ENCODE peak calls at places on chromosomes 12 and 14, in ten cellular contexts. One of them, this sample, is unnamed.
A peak's percentile ranks its signal among the peaks of the same experiment; 100 is the strongest.

GRCh38 chr12:48816148-48816854 is 2.0 kb upstream of the CACNB3 start:
- DNase-seq in H9: no peak
- DNase-seq in IMR-90: no peak
- DNase-seq in astrocyte: no peak
- DNase-seq in GM23248: peak; percentile 26
- DNase-seq in K562: no peak
- DNase-seq in HCT116: no peak
- DNase-seq in PC-3: peak; percentile 41
- DNase-seq in fibroblast of lung: no peak
- DNase-seq in SK-N-SH: no peak
- DNase-seq in this sample: no peak

GRCh38 chr12:75850751-75851462 is 180.7 kb downstream of the PHLDA1 start:
- DNase-seq in H9: no peak
- DNase-seq in IMR-90: peak; percentile 84
- DNase-seq in astrocyte: peak; percentile 65
- DNase-seq in GM23248: peak; percentile 73
- DNase-seq in K562: no peak
- DNase-seq in HCT116: no peak
- DNase-seq in PC-3: peak; percentile 90
- DNase-seq in fibroblast of lung: peak; percentile 76
- DNase-seq in SK-N-SH: no peak
- DNase-seq in this sample: no peak

GRCh38 chr12:71460318-71460717 is 20.7 kb downstream of the LGR5 start:
- DNase-seq in H9: no peak
- DNase-seq in IMR-90: no peak
- DNase-seq in astrocyte: no peak
- DNase-seq in GM23248: no peak
- DNase-seq in K562: no peak
- DNase-seq in HCT116: no peak
- DNase-seq in PC-3: no peak
- DNase-seq in fibroblast of lung: no peak
- DNase-seq in SK-N-SH: no peak
- DNase-seq in this sample: no peak

GRCh38 chr12:19485240-19485639 is 45.9 kb downstream of the AEBP2 start:
- DNase-seq in H9: no peak
- DNase-seq in IMR-90: no peak
- DNase-seq in astrocyte: no peak
- DNase-seq in GM23248: no peak
- DNase-seq in K562: no peak
- DNase-seq in HCT116: no peak
- DNase-seq in PC-3: no peak
- DNase-seq in fibroblast of lung: no peak
- DNase-seq in SK-N-SH: no peak
- DNase-seq in this sample: no peak

GRCh38 chr12:31234955-31235867 is 90.7 kb downstream of the SINHCAF start:
- DNase-seq in H9: peak; percentile 80
- DNase-seq in IMR-90: peak; percentile 31
- DNase-seq in astrocyte: peak; percentile 36
- DNase-seq in GM23248: peak; percentile 70
- DNase-seq in K562: peak; percentile 53
- DNase-seq in HCT116: peak; percentile 18
- DNase-seq in PC-3: peak; percentile 67
- DNase-seq in fibroblast of lung: peak; percentile 54
- DNase-seq in SK-N-SH: peak; percentile 68
- DNase-seq in this sample: peak; percentile 77

GRCh38 chr12:56190695-56191155 is 1.4 kb upstream of the SMARCC2 start:
- DNase-seq in H9: no peak
- DNase-seq in IMR-90: no peak
- DNase-seq in astrocyte: no peak
- DNase-seq in GM23248: peak; percentile 27
- DNase-seq in K562: no peak
- DNase-seq in HCT116: no peak
- DNase-seq in PC-3: no peak
- DNase-seq in fibroblast of lung: no peak
- DNase-seq in SK-N-SH: no peak
- DNase-seq in this sample: no peak

GRCh38 chr14:55884819-55885218 is 233.4 kb upstream of the PELI2 start:
- DNase-seq in H9: no peak
- DNase-seq in IMR-90: no peak
- DNase-seq in astrocyte: peak; percentile 52
- DNase-seq in GM23248: peak; percentile 18
- DNase-seq in K562: no peak
- DNase-seq in HCT116: no peak
- DNase-seq in PC-3: no peak
- DNase-seq in fibroblast of lung: peak; percentile 55
- DNase-seq in SK-N-SH: no peak
- DNase-seq in this sample: no peak

GRCh38 chr14:75877292-75877691 is 104.5 kb downstream of the TGFB3 start:
- DNase-seq in H9: no peak
- DNase-seq in IMR-90: peak; percentile 97
- DNase-seq in astrocyte: peak; percentile 99
- DNase-seq in GM23248: peak; percentile 94
- DNase-seq in K562: no peak
- DNase-seq in HCT116: no peak
- DNase-seq in PC-3: peak; percentile 82
- DNase-seq in fibroblast of lung: peak; percentile 98
- DNase-seq in SK-N-SH: no peak
- DNase-seq in this sample: no peak

GRCh38 chr14:93729993-93730392 is 58.3 kb downstream of the PRIMA1 start:
- DNase-seq in H9: no peak
- DNase-seq in IMR-90: no peak
- DNase-seq in astrocyte: no peak
- DNase-seq in GM23248: no peak
- DNase-seq in K562: no peak
- DNase-seq in HCT116: peak; percentile 67
- DNase-seq in PC-3: peak; percentile 43
- DNase-seq in fibroblast of lung: no peak
- DNase-seq in SK-N-SH: no peak
- DNase-seq in this sample: no peak

GRCh38 chr14:54050759-54051158 is 94.1 kb upstream of the BMP4 start:
- DNase-seq in H9: no peak
- DNase-seq in IMR-90: no peak
- DNase-seq in astrocyte: no peak
- DNase-seq in GM23248: no peak
- DNase-seq in K562: no peak
- DNase-seq in HCT116: no peak
- DNase-seq in PC-3: no peak
- DNase-seq in fibroblast of lung: no peak
- DNase-seq in SK-N-SH: no peak
- DNase-seq in this sample: no peak

GRCh38 chr12:69904761-69905160 is 79.7 kb downstream of the MYRFL start:
- DNase-seq in H9: no peak
- DNase-seq in IMR-90: peak; percentile 51
- DNase-seq in astrocyte: peak; percentile 91
- DNase-seq in GM23248: peak; percentile 67
- DNase-seq in K562: no peak
- DNase-seq in HCT116: no peak
- DNase-seq in PC-3: no peak
- DNase-seq in fibroblast of lung: peak; percentile 92
- DNase-seq in SK-N-SH: no peak
- DNase-seq in this sample: no peak

GRCh38 chr12:44476683-44477082 is 399.4 kb downstream of the NELL2 start:
- DNase-seq in H9: no peak
- DNase-seq in IMR-90: no peak
- DNase-seq in astrocyte: no peak
- DNase-seq in GM23248: no peak
- DNase-seq in K562: no peak
- DNase-seq in HCT116: no peak
- DNase-seq in PC-3: no peak
- DNase-seq in fibroblast of lung: no peak
- DNase-seq in SK-N-SH: no peak
- DNase-seq in this sample: no peak

GRCh38 chr12:12810507-12811143 is 2.5 kb upstream of the DDX47 start:
- DNase-seq in H9: no peak
- DNase-seq in IMR-90: no peak
- DNase-seq in astrocyte: no peak
- DNase-seq in GM23248: no peak
- DNase-seq in K562: no peak
- DNase-seq in HCT116: no peak
- DNase-seq in PC-3: peak; percentile 65
- DNase-seq in fibroblast of lung: no peak
- DNase-seq in SK-N-SH: no peak
- DNase-seq in this sample: no peak

GRCh38 chr14:99562848-99563748 is 40.9 kb downstream of the CCDC85C start:
- DNase-seq in H9: peak; percentile 96
- DNase-seq in IMR-90: peak; percentile 65
- DNase-seq in astrocyte: peak; percentile 81
- DNase-seq in GM23248: peak; percentile 53
- DNase-seq in K562: peak; percentile 55
- DNase-seq in HCT116: no peak
- DNase-seq in PC-3: peak; percentile 87
- DNase-seq in fibroblast of lung: peak; percentile 89
- DNase-seq in SK-N-SH: peak; percentile 84
- DNase-seq in this sample: no peak

DNA sequence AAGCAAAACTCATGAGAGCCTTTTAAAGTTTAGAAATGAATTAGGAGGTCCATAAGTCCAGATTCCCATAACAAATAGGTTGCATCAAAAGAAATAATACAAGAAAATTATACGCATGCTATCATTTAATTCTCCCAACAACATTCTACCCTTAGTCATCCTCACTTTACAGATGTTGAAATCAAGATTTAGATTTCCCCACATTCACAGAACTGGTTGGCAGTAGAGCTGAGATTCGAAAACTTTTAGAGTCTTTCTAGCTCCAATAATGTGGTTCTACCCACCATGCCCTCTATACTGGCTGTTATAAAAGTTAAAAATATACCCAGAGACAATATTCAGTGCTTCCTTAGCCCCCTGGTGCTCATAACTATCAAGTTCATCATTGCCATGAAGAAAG is 56.6 kb upstream of the METAP2 start:
- DNase-seq in H9: no peak
- DNase-seq in IMR-90: peak; percentile 22
- DNase-seq in astrocyte: no peak
- DNase-seq in GM23248: peak; percentile 62
- DNase-seq in K562: no peak
- DNase-seq in HCT116: no peak
- DNase-seq in PC-3: no peak
- DNase-seq in fibroblast of lung: no peak
- DNase-seq in SK-N-SH: no peak
- DNase-seq in this sample: no peak
- H3K9ac ChIP-seq in H9: no peak overlapping the region
- H3K9ac ChIP-seq in IMR-90: no peak overlapping the region
- H3K9ac ChIP-seq in astrocyte: no peak overlapping the region
- H3K9ac ChIP-seq in GM23248: no peak overlapping the region
- H3K9ac ChIP-seq in K562: no peak overlapping the region
- H3K9ac ChIP-seq in HCT116: no peak overlapping the region
- H3K9ac ChIP-seq in PC-3: no peak overlapping the region
- H3K9ac ChIP-seq in fibroblast of lung: no peak overlapping the region
- H3K9ac ChIP-seq in SK-N-SH: no peak overlapping the region
- H3K9ac ChIP-seq in this sample: no peak overlapping the region

GRCh38 chr14:65926504-65926903 is 514.0 kb downstream of the FUT8 start:
- DNase-seq in H9: peak; percentile 82
- DNase-seq in IMR-90: no peak
- DNase-seq in astrocyte: no peak
- DNase-seq in GM23248: no peak
- DNase-seq in K562: no peak
- DNase-seq in HCT116: no peak
- DNase-seq in PC-3: no peak
- DNase-seq in fibroblast of lung: no peak
- DNase-seq in SK-N-SH: no peak
- DNase-seq in this sample: peak; percentile 77
- H3K9ac ChIP-seq in H9: no peak overlapping the region
- H3K9ac ChIP-seq in IMR-90: no peak overlapping the region
- H3K9ac ChIP-seq in astrocyte: no peak overlapping the region
- H3K9ac ChIP-seq in GM23248: no peak overlapping the region
- H3K9ac ChIP-seq in K562: no peak overlapping the region
- H3K9ac ChIP-seq in HCT116: no peak overlapping the region
- H3K9ac ChIP-seq in PC-3: no peak overlapping the region
- H3K9ac ChIP-seq in fibroblast of lung: no peak overlapping the region
- H3K9ac ChIP-seq in SK-N-SH: no peak overlapping the region
- H3K9ac ChIP-seq in this sample: no peak overlapping the region

DNA sequence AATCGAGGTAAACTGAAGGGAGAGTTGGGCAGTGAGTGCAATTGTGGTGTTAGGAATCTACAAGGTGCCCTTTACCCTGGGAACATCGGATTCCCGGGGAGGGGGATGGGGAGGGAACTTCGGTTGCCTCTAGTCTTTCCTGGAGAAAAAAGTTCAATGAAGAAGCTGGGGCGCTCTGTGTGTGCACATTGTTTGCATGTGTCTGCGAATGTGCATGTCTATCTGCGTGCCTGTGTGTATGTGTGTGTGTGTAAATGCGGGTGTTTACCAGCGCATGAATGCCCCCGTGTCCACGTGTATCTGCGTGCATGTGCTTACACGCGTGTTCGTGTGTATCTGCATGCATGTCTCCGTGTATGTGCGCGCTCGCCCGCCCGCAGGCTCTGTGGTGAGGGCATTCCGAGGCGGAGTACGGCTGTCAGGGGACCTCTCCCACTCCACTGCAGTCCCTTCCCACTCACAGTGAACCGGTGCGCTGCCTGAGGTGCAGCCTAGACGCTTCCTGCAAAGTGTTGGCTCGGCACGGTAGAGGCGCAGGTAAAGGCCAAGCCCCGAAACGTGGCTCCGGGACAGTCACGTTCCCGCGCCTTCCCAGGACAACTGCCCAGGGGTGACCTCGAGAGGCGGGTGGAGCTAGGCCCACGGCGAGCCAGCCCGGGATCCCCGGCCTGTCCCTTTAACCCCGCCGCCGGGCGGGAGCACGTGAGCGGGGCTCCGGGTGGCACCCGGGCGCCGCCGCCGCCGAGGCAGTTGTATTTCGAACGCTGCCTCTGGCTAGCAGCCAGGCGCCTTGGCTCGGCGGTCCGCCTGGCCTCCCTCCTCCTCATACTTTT is 586 bp upstream of the HMGA2 start:
- DNase-seq in H9: peak; percentile 65
- DNase-seq in IMR-90: peak; percentile 58
- DNase-seq in astrocyte: peak; percentile 45
- DNase-seq in GM23248: peak; percentile 89
- DNase-seq in K562: no peak
- DNase-seq in HCT116: peak; percentile 74
- DNase-seq in PC-3: peak; percentile 72
- DNase-seq in fibroblast of lung: peak; percentile 56
- DNase-seq in SK-N-SH: peak; percentile 41
- DNase-seq in this sample: no peak
- H3K9ac ChIP-seq in H9: peak overlapping the region; percentile 39
- H3K9ac ChIP-seq in IMR-90: peak overlapping the region; percentile 94
- H3K9ac ChIP-seq in astrocyte: peak overlapping the region; percentile 97
- H3K9ac ChIP-seq in GM23248: peak overlapping the region; percentile 86
- H3K9ac ChIP-seq in K562: no peak overlapping the region
- H3K9ac ChIP-seq in HCT116: peak overlapping the region; percentile 98
- H3K9ac ChIP-seq in PC-3: peak overlapping the region; percentile 99
- H3K9ac ChIP-seq in fibroblast of lung: peak overlapping the region; percentile 85
- H3K9ac ChIP-seq in SK-N-SH: peak overlapping the region; percentile 100
- H3K9ac ChIP-seq in this sample: peak overlapping the region; percentile 92

DNA sequence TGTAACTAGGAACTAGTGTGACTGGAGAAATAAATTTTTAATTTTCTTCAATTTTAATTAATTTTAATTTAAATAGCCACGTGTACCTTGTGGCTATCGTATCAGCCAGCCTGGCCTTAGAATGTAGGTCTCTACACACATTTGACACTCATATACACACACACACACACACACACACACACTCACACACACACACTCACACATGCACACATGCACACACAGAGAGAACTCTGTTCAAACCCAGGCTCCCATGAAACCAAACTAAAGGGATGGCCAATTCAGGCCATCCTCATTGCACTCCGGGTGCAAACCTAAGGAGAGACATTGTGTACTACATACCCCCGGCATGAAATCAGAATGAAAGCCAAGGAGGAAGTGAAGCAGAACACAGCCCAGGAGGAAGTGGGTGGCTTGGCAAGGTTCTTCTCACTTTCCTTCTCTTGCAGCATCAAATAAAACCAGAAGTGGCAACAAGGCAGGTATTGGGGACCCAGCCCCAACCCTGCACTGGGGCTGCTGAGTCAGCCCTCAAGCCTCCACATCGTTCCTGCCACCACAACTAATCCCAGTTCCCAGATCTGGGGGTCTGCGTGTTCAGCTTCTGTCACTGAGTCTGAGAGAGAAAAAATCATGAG is 26.2 kb upstream of the CHPT1 start:
- DNase-seq in H9: no peak
- DNase-seq in IMR-90: no peak
- DNase-seq in astrocyte: no peak
- DNase-seq in GM23248: no peak
- DNase-seq in K562: no peak
- DNase-seq in HCT116: no peak
- DNase-seq in PC-3: no peak
- DNase-seq in fibroblast of lung: no peak
- DNase-seq in SK-N-SH: no peak
- DNase-seq in this sample: no peak
- H3K9ac ChIP-seq in H9: no peak overlapping the region
- H3K9ac ChIP-seq in IMR-90: no peak overlapping the region
- H3K9ac ChIP-seq in astrocyte: no peak overlapping the region
- H3K9ac ChIP-seq in GM23248: no peak overlapping the region
- H3K9ac ChIP-seq in K562: no peak overlapping the region
- H3K9ac ChIP-seq in HCT116: no peak overlapping the region
- H3K9ac ChIP-seq in PC-3: no peak overlapping the region
- H3K9ac ChIP-seq in fibroblast of lung: no peak overlapping the region
- H3K9ac ChIP-seq in SK-N-SH: no peak overlapping the region
- H3K9ac ChIP-seq in this sample: no peak overlapping the region